ENCODE peak calls at places on chromosome 20, in seven cellular contexts. X is OCI-M1; O is hypothalamus; W is left cardiac atrium; F is activated effector memory CD4-positive, alpha-beta T cell treated with Interleukin-2 at 50 U/mL for 16 hours; V is tibial artery; Z is RWPE1. T is an unnamed sample.

GRCh38 chr20:45254867-45255266 is 503 bp upstream of the SLPI start:
- DNase-seq in X (peak), O (no peak), W (no peak), F (no peak), V (no peak), Z (peak), T (no peak)

GRCh38 chr20:1390552-1391403 is 2.1 kb downstream of the FKBP1A start:
- DNase-seq in X (no peak), O (no peak), W (no peak), F (no peak), V (no peak), Z (no peak), T (no peak)

GRCh38 chr20:13260620-13261279 is 39.7 kb downstream of the ISM1 start:
- DNase-seq in X (no peak), O (no peak), W (no peak), F (no peak), V (no peak), Z (no peak), T (no peak)

GRCh38 chr20:24956001-24956761 is 7.1 kb downstream of the CST7 start:
- DNase-seq in X (no peak), O (no peak), W (no peak), F (no peak), V (no peak), Z (no peak), T (no peak)

GRCh38 chr20:43975096-43975768 is 60.6 kb downstream of the TOX2 start:
- DNase-seq in X (peak), O (no peak), W (no peak), F (no peak), V (no peak), Z (peak), T (no peak)

GRCh38 chr20:53133134-53133533 is 161.0 kb downstream of the TSHZ2 start:
- DNase-seq in X (no peak), O (no peak), W (no peak), F (no peak), V (no peak), Z (no peak), T (no peak)

GRCh38 chr20:35698298-35699126 is 640 bp downstream of the NFS1 start:
- DNase-seq in X (peak), O (no peak), W (no peak), F (no peak), V (no peak), Z (peak), T (no peak)

GRCh38 chr20:17536944-17537444 is 5.8 kb upstream of the BFSP1 start:
- DNase-seq in X (peak), O (peak), W (peak), F (peak), V (peak), Z (peak), T (peak)

GRCh38 chr20:19995220-19995863 is 21.8 kb upstream of the NAA20 start:
- DNase-seq in X (peak), O (no peak), W (no peak), F (no peak), V (no peak), Z (no peak), T (no peak)

GRCh38 chr20:36230019-36230418 is 6.3 kb upstream of the AAR2 start:
- DNase-seq in X (no peak), O (no peak), W (no peak), F (no peak), V (no peak), Z (no peak), T (no peak)

GRCh38 chr20:53582574-53583351 is 10.9 kb downstream of the ZNF217 start:
- DNase-seq in X (no peak), O (no peak), W (no peak), F (no peak), V (no peak), Z (peak), T (no peak)

GRCh38 chr20:8399963-8400362 is 267.9 kb downstream of the PLCB1 start:
- DNase-seq in X (peak), O (no peak), W (no peak), F (no peak), V (no peak), Z (no peak), T (no peak)

T was measured in occipital lobe.